ENCODE peak calls at places on chromosomes 6 and 20, in nine cellular contexts. O is colonic mucosa, A is fibroblast of villous mesenchyme, T is fibroblast of the aortic adventitia, F is cardiac fibroblast, J is epithelial cell of proximal tubule, E is HCT116, I is spleen, Z is right lobe of liver. K is an unnamed sample.

GRCh38 chr20:24777746-24778145 is 171.3 kb upstream of the CST7 start:
- DNase-seq in F (no peak), O (no peak), A (no peak), J (no peak), T (no peak), I (peak), E (no peak), Z (no peak), K (no peak)

GRCh38 chr20:50762045-50762422 is 30.7 kb downstream of the PARD6B start:
- DNase-seq in E (no peak), A (no peak), F (peak), I (no peak), T (peak), Z (no peak), O (peak), J (no peak), K (peak)

GRCh38 chr6:43856005-43856765 is 86.2 kb downstream of the VEGFA start:
- DNase-seq in E (peak), O (peak), Z (peak), J (no peak), F (peak), A (peak), T (no peak), I (no peak), K (peak)

GRCh38 chr6:107971181-107971580 is 13.2 kb upstream of the SEC63 start:
- DNase-seq in F (no peak), I (no peak), A (no peak), J (no peak), Z (no peak), E (no peak), O (no peak), T (no peak), K (no peak)

GRCh38 chr6:159838020-159838744 is 38.1 kb downstream of the PNLDC1 start:
- DNase-seq in O (no peak), I (no peak), T (peak), A (no peak), Z (no peak), J (no peak), E (no peak), F (no peak), K (no peak)

GRCh38 chr6:111551521-111552231 is 54.0 kb downstream of the TRAF3IP2 start:
- DNase-seq in Z (peak), F (no peak), E (no peak), T (peak), A (peak), J (no peak), O (peak), I (no peak), K (peak)

GRCh38 chr6:106659859-106660258 is 30.5 kb downstream of the QRSL1 start:
- DNase-seq in F (no peak), A (no peak), E (no peak), Z (no peak), O (no peak), I (no peak), T (no peak), J (no peak), K (no peak)

GRCh38 chr20:2822073-2822472 is 5.9 kb downstream of the TMEM239 start:
- DNase-seq in O (no peak), F (no peak), E (no peak), A (peak), J (no peak), I (no peak), T (peak), Z (no peak), K (no peak)

GRCh38 chr20:5463007-5463686 is 146.4 kb upstream of the PROKR2 start:
- DNase-seq in J (no peak), A (no peak), E (no peak), Z (no peak), I (no peak), T (no peak), F (no peak), O (no peak), K (no peak)

GRCh38 chr6:123771126-123771525 is 32.5 kb upstream of the NKAIN2 start:
- DNase-seq in Z (no peak), O (no peak), A (no peak), J (no peak), E (no peak), I (no peak), T (peak), F (no peak), K (peak)

GRCh38 chr6:135577059-135577538 is 79.6 kb upstream of the AHI1 start:
- DNase-seq in Z (no peak), O (no peak), F (no peak), T (no peak), A (no peak), J (no peak), E (no peak), I (no peak), K (no peak)

GRCh38 chr6:80010296-80010695 is 5.8 kb downstream of the TTK start:
- DNase-seq in A (no peak), O (no peak), J (no peak), I (no peak), T (no peak), F (no peak), E (no peak), Z (no peak), K (no peak)

GRCh38 chr6:109296305-109296915 is 85.9 kb downstream of the CD164 start:
- DNase-seq in J (no peak), E (no peak), A (no peak), Z (no peak), T (no peak), O (peak), F (no peak), I (no peak), K (no peak)

GRCh38 chr6:132813173-132813856 is 1.1 kb upstream of the RPS12 start:
- DNase-seq in E (no peak), T (peak), O (peak), F (peak), J (no peak), Z (peak), A (no peak), I (peak), K (peak)

GRCh38 chr20:23152308-23152892 is 66.3 kb upstream of the CD93 start:
- DNase-seq in Z (peak), I (no peak), J (no peak), E (no peak), T (peak), A (peak), O (peak), F (peak), K (peak)

GRCh38 chr20:14494355-14494754 is 156.9 kb upstream of the FLRT3 start:
- DNase-seq in O (no peak), T (no peak), I (no peak), J (no peak), E (no peak), F (no peak), A (no peak), Z (no peak), K (no peak)

GRCh38 chr6:132089173-132089572 is 138.0 kb upstream of the CCN2 start:
- DNase-seq in E (no peak), A (peak), J (no peak), Z (no peak), T (no peak), I (no peak), F (no peak), O (no peak), K (no peak)

GRCh38 chr6:26118999-26119398 is 31.8 kb downstream of the HFE start:
- DNase-seq in A (no peak), I (no peak), F (peak), O (no peak), E (peak), T (no peak), Z (no peak), J (no peak), K (no peak)

GRCh38 chr20:59830107-59831023 is 103.1 kb downstream of the SYCP2 start:
- DNase-seq in Z (no peak), O (peak), A (no peak), E (no peak), T (no peak), I (peak), F (no peak), J (no peak), K (no peak)

GRCh38 chr6:42177514-42178364 is 4.6 kb downstream of the GUCA1A start:
- DNase-seq in I (no peak), A (no peak), J (no peak), O (no peak), Z (no peak), E (no peak), T (no peak), F (no peak), K (no peak)

GRCh38 chr6:30556964-30557682 is at the start of gene PRR3:
- DNase-seq in O (peak), E (no peak), J (no peak), Z (peak), F (peak), A (peak), T (peak), I (peak), K (peak)

GRCh38 chr6:137044366-137045220 is at the start of gene IL20RA:
- DNase-seq in T (peak), F (no peak), Z (peak), I (peak), A (peak), J (no peak), E (no peak), O (no peak), K (peak)

DNA sequence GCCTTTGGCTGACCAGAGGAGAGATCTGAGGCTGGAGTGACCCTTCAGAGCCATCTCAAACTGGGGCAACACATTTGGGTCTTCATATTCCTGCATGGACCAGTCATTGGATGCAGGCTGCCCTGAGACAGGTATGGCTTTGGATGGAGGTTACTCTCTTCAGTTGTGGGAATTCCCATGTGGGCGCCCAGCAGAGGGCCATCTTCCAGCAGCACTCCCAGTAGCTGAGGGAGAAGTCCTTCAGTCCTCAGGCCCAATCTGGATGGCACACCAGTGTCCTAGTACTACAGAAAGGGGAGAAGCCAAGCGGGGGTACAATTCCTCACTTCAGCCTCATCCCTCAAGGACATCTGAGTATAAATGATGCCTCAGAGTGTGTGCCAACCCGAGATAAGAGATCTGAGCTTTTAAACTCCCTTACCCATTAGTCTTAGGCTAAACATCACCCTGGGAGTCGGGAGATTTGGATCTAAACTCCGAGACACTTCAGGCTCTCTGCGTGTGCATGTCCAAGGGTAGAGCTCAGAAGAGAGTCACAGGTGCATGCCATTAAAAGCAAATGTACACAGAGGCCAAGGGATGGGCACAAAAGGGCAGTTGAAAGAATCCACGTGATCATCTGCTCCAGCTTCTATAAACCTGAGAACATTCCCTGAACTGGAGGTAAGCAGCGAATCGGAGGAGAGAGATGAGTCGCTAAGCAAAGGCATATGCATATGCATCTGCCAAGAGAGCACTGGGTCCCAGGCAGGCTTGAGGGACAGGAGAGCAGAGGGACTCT is 204.6 kb downstream of the CD83 start:
- DNase-seq in E (peak), I (no peak), T (no peak), O (peak), A (peak), J (no peak), F (no peak), Z (no peak), K (peak)
- TF ChIP-seq CTCF in E (peak), I (no peak), T (no peak), O (no peak), A (peak), J (peak), F (no peak), Z (peak), K (no peak)

GRCh38 chr6:1136415-1136774 is 175.5 kb upstream of the FOXQ1 start:
- DNase-seq in I (no peak), O (no peak), F (no peak), A (no peak), J (peak), Z (no peak), E (no peak), T (peak), K (no peak)
- H3K4me3 ChIP-seq in I (no peak), O (no peak), F (no peak), A (no peak), J (peak), Z (no peak), E (no peak), T (no peak), K (no peak)

GRCh38 chr6:68226460-68226859 is 408.6 kb upstream of the ADGRB3 start:
- DNase-seq in T (peak), I (no peak), O (no peak), E (no peak), A (no peak), Z (no peak), F (peak), J (no peak), K (peak)
- TF ChIP-seq CTCF in T (peak), I (no peak), O (no peak), E (no peak), A (peak), Z (peak), F (peak), J (peak), K (peak)

DNA sequence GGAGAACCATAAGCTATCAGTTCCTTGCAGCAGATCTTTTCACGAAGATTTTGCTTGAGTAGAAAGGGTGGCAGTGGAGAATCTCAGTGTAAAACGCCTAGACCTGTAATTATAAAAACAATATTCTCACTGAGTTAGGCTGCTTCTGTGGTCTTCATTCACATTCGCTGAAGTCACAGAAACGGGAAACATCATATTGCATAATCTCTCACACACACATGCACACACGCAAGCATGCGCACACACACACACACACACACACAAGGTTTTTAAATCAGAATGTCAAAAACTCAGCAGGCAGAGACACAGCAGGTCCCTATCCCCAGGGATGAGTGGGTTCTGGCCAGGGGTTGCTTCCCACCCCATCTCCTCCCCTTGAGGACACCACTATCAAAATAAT is 175.5 kb downstream of the ATXN1 start:
- DNase-seq in J (peak), Z (no peak), T (no peak), O (no peak), E (no peak), F (peak), I (no peak), A (peak), K (no peak)
- H3K4me3 ChIP-seq in J (peak), Z (peak), T (no peak), O (no peak), E (no peak), F (no peak), I (no peak), A (no peak), K (no peak)

DNA sequence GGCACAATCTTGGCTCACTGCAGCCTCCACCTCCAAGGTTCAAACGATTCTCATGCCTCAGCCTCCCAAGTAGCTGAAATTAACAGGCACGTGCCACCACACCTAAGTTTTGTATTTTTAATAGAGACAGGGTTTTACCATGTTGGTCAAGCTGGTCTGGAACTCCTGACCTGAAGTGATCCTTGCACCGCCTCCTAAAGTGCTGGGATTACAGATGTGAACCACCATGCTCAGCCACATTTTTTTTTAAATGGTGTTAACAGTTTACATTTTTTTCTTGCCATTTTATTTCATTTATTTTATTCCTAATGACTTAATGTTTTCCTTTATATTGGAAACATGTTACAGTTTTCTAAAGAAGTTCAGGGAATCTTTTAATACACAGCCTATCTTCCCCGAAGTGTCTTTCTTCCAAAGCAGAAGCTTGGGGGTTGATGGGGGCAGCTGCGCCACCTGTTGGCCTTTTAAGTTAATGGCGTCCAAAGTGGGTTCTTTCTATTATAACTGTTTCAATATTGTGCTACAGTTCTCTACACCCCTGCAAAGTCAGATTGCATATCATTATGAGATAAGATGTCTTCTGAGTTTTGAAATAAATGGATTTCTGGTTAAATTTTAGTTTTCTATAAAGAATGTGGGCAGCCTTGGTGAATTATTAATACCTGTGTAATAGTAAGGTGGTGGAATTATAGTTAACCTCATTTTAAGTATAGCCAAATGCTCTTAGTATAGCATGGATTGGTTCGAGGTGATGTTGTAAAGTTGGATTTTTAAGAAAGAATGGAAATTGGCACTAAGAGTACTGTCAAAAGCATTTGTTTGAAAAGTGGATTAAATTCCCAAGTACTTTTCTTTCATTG is 42.0 kb upstream of the PLCG1 start:
- DNase-seq in I (peak), F (peak), T (peak), A (peak), E (peak), J (no peak), Z (no peak), O (peak), K (peak)
- TF ChIP-seq CTCF in I (peak), F (peak), T (peak), A (peak), E (peak), J (peak), Z (peak), O (peak), K (peak)

GRCh38 chr6:133889557-133890301 is 816 bp downstream of the TCF21 start:
- DNase-seq in I (no peak), O (no peak), E (no peak), Z (no peak), J (no peak), F (peak), A (peak), T (peak), K (no peak)
- H3K4me3 ChIP-seq in I (peak), O (peak), E (no peak), Z (peak), J (no peak), F (peak), A (peak), T (peak), K (no peak)

K was measured in Caco-2.